ENCODE peak calls at places on chromosomes 16 and 17, in four cellular contexts. Z, R, E and N are unnamed samples. For H3K9me3, the result is how much of the 10 kb centered on the place peaks cover.

GRCh38 chr17:61750656-61751055 is 112.7 kb downstream of the BRIP1 start:
- DNase-seq in E (no peak), Z (no peak), R (no peak), N (no peak)

GRCh38 chr16:85168732-85169256 is 56.5 kb upstream of the CIBAR2 start:
- DNase-seq in R (peak), E (peak), Z (peak), N (no peak)

GRCh38 chr17:57669671-57670529 is 75.2 kb downstream of the CCDC182 start:
- DNase-seq in Z (no peak), E (no peak), R (no peak), N (no peak)

GRCh38 chr16:30067584-30067916 is 2.0 kb downstream of the ALDOA start:
- DNase-seq in Z (no peak), R (no peak), E (no peak), N (no peak)

GRCh38 chr17:5257124-5257523 is 22.5 kb upstream of the SCIMP start:
- DNase-seq in Z (no peak), R (no peak), E (no peak), N (no peak)

GRCh38 chr17:35540589-35541404 is 3.3 kb upstream of the SLFN12L start:
- DNase-seq in E (peak), R (no peak), Z (peak), N (peak)

GRCh38 chr17:12620200-12620720 is 45.4 kb upstream of the MYOCD start:
- DNase-seq in R (no peak), Z (no peak), E (no peak), N (no peak)

GRCh38 chr16:57994778-57995177 is 5.7 kb downstream of the ZNF319 start:
- DNase-seq in E (peak), Z (peak), R (peak), N (no peak)

GRCh38 chr16:57865746-57866528 is 63.6 kb upstream of the KIFC3 start:
- DNase-seq in R (no peak), Z (no peak), E (no peak), N (no peak)

GRCh38 chr16:2912330-2913199 is 834 bp downstream of the FLYWCH1 start:
- DNase-seq in E (peak), R (no peak), Z (peak), N (no peak)

GRCh38 chr16:89049484-89050118 is 44.1 kb upstream of the ACSF3 start:
- DNase-seq in Z (no peak), R (no peak), E (peak), N (no peak)

GRCh38 chr16:12147681-12148479 is 171.3 kb downstream of the SNX29 start:
- DNase-seq in E (no peak), R (no peak), Z (no peak), N (no peak)

GRCh38 chr17:8057691-8058114 is 18.8 kb downstream of the ALOX15B start:
- DNase-seq in Z (peak), R (peak), E (no peak), N (no peak)

GRCh38 chr16:30096105-30096861 is at the start of gene YPEL3:
- DNase-seq in Z (peak), R (peak), E (peak), N (peak)

GRCh38 chr17:73657473-73658116 is 13.3 kb upstream of the SDK2 start:
- DNase-seq in R (peak), Z (peak), E (no peak), N (no peak)

GRCh38 chr17:28597606-28598383 is 1.0 kb downstream of the SPAG5 start:
- DNase-seq in R (no peak), Z (no peak), E (no peak), N (no peak)

GRCh38 chr17:7577327-7578199 is 1.9 kb upstream of the CD68 start:
- DNase-seq in Z (no peak), E (peak), R (no peak), N (no peak)

GRCh38 chr16:75263291-75263962 is 12.0 kb upstream of the BCAR1 start:
- DNase-seq in E (no peak), R (no peak), Z (peak), N (no peak)

GRCh38 chr17:72587156-72587555 is 466.3 kb downstream of the SOX9 start:
- DNase-seq in Z (peak), R (no peak), E (no peak), N (no peak)

GRCh38 chr17:83080641-83081560 is 1.5 kb downstream of the METRNL start:
- DNase-seq in R (no peak), E (no peak), Z (peak), N (peak)

GRCh38 chr16:679808-680624 is at the start of gene STUB1:
- DNase-seq in R (peak), E (peak), Z (peak), N (peak)

GRCh38 chr16:88768041-88768876 is 16.8 kb downstream of the PIEZO1 start:
- DNase-seq in R (no peak), E (no peak), Z (peak), N (no peak)

GRCh38 chr16:89442990-89443726 is 47.2 kb downstream of the ANKRD11 start:
- DNase-seq in E (peak), R (no peak), Z (peak), N (no peak)

GRCh38 chr16:60648260-60648659 is 1388.0 kb downstream of the CDH8 start:
- DNase-seq in Z (no peak), R (no peak), E (no peak), N (no peak)
- H3K9me3 ChIP-seq in Z (under half), R (under half), E (under half), N (under half)

DNA sequence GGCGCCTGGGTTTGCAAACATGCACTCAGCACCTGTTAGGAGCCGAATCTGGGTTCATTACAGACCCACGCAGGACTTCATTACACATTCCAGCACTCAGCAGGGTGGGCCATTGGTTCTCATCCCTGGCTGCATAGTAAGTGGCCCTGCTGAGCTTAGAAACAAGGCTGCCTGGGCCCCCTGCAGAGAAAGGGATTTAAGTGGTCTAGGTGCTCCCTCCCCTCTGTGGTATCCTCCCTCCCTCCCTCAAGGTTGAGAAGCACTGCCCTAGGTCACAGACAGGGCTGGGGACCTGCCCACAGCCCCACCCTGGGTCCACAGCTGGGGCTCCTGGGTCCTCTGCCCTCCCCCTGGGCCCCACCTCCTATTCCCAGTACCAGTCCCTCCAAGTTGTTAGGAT is 28.3 kb downstream of the WNT3 start:
- DNase-seq in E (no peak), R (no peak), Z (no peak), N (no peak)
- H3K9me3 ChIP-seq in E (under half), R (under half), Z (under half), N (under half)

GRCh38 chr17:68222586-68222985 is 25.3 kb upstream of the AMZ2 start:
- DNase-seq in R (no peak), E (no peak), Z (no peak), N (no peak)

GRCh38 chr17:68221786-68222185 is 26.1 kb upstream of the AMZ2 start:
- DNase-seq in Z (no peak), E (no peak), R (no peak), N (no peak)
- H3K9me3 ChIP-seq in Z (under half), E (under half), R (under half), N (under half)

DNA sequence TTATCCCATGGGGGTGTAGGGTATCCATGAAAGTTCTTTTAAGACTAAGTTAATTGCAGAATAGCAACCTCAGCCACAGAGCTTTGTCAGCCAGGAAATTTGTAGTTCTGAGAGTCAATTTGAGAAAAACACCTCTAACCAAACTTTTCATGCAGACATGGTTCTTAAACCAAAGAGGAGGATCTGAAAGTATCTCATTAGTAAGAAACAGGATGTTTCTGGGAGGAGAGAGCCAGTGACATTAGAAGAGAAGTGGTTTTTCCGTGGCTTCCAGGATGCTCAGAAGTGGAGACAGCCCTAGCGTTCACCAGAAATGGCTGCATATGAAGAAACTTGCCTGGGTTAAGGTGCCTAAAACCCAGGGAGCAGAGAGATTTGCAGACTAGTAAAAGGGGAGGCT is 7.9 kb downstream of the GNAO1 start:
- DNase-seq in R (no peak), Z (no peak), E (no peak), N (no peak)
- H3K9me3 ChIP-seq in R (under half), Z (under half), E (under half), N (under half)

DNA sequence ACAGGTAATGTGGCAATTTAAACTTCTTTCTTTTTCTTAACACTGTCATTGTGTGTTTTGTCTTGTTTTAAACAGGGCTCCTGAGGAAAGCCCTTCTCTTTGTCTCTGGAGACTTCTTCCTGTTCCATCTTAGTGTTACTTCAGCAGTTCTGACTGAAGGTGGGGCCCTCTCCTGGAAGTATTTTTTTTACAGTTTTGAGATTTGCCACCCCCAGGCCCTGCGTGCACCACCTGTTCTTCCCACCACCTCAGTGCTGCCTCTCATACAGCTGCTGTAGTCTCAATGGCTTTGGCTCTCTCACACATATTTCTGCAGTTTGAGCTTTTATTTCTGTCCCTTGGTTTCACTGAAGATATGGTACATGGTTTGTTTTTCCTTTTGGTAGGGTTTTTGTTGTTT is 52.5 kb upstream of the ALDH3A1 start:
- DNase-seq in R (no peak), Z (no peak), E (no peak), N (no peak)
- H3K9me3 ChIP-seq in R (under half), Z (under half), E (under half), N (under half)

GRCh38 chr17:16568541-16569357 is at the start of gene ZNF287:
- DNase-seq in Z (peak), R (peak), E (peak), N (peak)
- H3K9me3 ChIP-seq in Z (under half), R (under half), E (under half), N (under half)

GRCh38 chr16:63789603-63790002 is 1332.3 kb downstream of the CDH11 start:
- DNase-seq in Z (no peak), R (no peak), E (no peak), N (no peak)

DNA sequence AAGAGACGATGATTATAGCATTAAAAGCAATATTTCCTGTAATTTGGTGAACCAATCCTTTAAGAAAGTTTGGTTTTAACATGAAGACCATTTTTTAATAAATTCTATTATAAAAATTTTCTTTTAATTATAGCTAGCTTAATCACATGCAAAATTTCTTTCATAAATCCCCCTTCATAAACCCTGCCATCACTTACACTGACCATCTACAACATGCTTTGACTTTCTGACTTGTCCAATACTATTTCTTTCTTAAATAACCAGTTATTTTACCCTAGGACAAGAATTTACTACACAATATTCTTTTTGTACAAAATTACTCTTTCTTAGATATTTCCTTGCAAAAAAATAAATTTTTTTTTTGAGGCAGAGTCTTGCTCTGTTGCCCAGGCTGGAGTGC is 1334.8 kb downstream of the CDH11 start:
- DNase-seq in E (no peak), R (no peak), Z (no peak), N (no peak)
- H3K9me3 ChIP-seq in E (under half), R (under half), Z (under half), N (under half)

DNA sequence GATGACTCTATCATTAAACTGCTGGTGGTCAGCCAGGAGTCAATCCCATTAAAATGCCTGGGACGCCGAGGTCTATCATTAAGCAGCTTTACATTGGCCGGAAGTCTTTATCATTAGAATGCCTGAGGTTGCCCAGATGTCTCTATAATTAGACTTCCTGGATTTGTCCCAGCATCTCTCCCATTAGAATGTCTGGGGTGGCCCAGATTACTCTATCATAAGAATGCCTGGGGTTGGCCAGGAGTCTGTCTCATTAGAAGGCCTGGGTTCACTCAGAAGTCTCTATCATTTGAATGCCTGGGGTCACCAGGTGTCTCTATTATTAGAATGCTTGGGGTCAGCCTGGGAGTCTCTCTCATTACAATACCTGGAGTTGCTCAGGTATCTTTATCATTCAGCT is 2227.2 kb downstream of the TP53TG3F start:
- DNase-seq in R (no peak), E (no peak), Z (no peak), N (no peak)
- H3K9me3 ChIP-seq in R (under half), E (half or more), Z (under half), N (under half)

DNA sequence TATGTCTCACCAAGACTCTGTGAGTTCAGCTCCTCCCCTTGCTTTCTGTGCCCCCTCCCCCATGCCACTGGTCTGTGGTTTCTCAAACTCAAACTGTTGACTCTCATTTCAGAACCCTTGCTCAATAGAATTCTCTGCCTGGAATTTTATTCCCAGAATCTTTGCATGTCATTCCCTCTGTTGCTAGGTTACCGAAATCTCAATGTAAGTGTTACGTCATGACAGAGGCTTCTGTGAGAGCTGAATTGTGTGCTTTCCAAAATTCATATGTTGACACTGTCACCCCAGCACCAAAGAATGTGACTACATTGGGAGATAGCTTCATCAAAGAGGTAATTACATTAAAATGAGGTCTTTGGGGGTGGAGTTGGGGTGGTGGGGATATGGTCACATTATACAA is 1938.8 kb downstream of the TP53TG3F start:
- DNase-seq in R (no peak), E (no peak), Z (no peak), N (no peak)
- H3K9me3 ChIP-seq in R (under half), E (under half), Z (under half), N (under half)

GRCh38 chr17:80924807-80925610 is 66.6 kb upstream of the CHMP6 start:
- DNase-seq in E (no peak), Z (no peak), R (no peak), N (no peak)
- H3K9me3 ChIP-seq in E (under half), Z (under half), R (under half), N (under half)